ENCODE peak calls at places on chromosomes 2 and 18, in four cellular contexts. One of them, this sample, is unnamed.

GRCh38 chr18:21453512-21453862 is 147.0 kb downstream of the ESCO1 start:
- DNase-seq in pancreas: no peak
- DNase-seq in transverse colon: no peak
- DNase-seq in Peyer's patch: no peak
- DNase-seq in this sample: no peak

GRCh38 chr2:30408961-30409387 is 38.1 kb upstream of the LCLAT1 start:
- DNase-seq in transverse colon: no peak
- DNase-seq in Peyer's patch: no peak
- DNase-seq in pancreas: no peak
- DNase-seq in this sample: no peak

GRCh38 chr2:230658877-230659652 is 53.6 kb upstream of the CAB39 start:
- DNase-seq in transverse colon: no peak
- DNase-seq in Peyer's patch: no peak
- DNase-seq in pancreas: no peak
- DNase-seq in this sample: no peak

GRCh38 chr18:48320639-48320945 is 88.6 kb downstream of the ZBTB7C start:
- DNase-seq in transverse colon: no peak
- DNase-seq in Peyer's patch: no peak
- DNase-seq in pancreas: no peak
- DNase-seq in this sample: no peak

GRCh38 chr2:28506112-28506511 is 10.3 kb downstream of the PLB1 start:
- DNase-seq in pancreas: no peak
- DNase-seq in Peyer's patch: peak; percentile 5
- DNase-seq in transverse colon: no peak
- DNase-seq in this sample: no peak

GRCh38 chr2:222714361-222715256 is 43.2 kb downstream of the MOGAT1 start:
- DNase-seq in transverse colon: no peak
- DNase-seq in pancreas: no peak
- DNase-seq in Peyer's patch: no peak
- DNase-seq in this sample: no peak

GRCh38 chr2:1234731-1235308 is 178.4 kb upstream of the TPO start:
- DNase-seq in Peyer's patch: no peak
- DNase-seq in pancreas: no peak
- DNase-seq in transverse colon: no peak
- DNase-seq in this sample: no peak

GRCh38 chr18:35982404-35983114 is 10.1 kb downstream of the RMP24 start:
- DNase-seq in Peyer's patch: no peak
- DNase-seq in pancreas: no peak
- DNase-seq in transverse colon: no peak
- DNase-seq in this sample: no peak

GRCh38 chr18:22674300-22674699 is 256.6 kb upstream of the CTAGE1 start:
- DNase-seq in transverse colon: no peak
- DNase-seq in pancreas: no peak
- DNase-seq in Peyer's patch: no peak
- DNase-seq in this sample: no peak

GRCh38 chr18:56030060-56030459 is 442.1 kb upstream of the TCF4 start:
- DNase-seq in transverse colon: no peak
- DNase-seq in Peyer's patch: no peak
- DNase-seq in pancreas: no peak
- DNase-seq in this sample: no peak
- H3K9me3 ChIP-seq in transverse colon: no peaks in the 10 kb centered on the region
- H3K9me3 ChIP-seq in Peyer's patch: no peaks in the 10 kb centered on the region
- H3K9me3 ChIP-seq in pancreas: no peaks in the 10 kb centered on the region
- H3K9me3 ChIP-seq in this sample: no peaks in the 10 kb centered on the region

DNA sequence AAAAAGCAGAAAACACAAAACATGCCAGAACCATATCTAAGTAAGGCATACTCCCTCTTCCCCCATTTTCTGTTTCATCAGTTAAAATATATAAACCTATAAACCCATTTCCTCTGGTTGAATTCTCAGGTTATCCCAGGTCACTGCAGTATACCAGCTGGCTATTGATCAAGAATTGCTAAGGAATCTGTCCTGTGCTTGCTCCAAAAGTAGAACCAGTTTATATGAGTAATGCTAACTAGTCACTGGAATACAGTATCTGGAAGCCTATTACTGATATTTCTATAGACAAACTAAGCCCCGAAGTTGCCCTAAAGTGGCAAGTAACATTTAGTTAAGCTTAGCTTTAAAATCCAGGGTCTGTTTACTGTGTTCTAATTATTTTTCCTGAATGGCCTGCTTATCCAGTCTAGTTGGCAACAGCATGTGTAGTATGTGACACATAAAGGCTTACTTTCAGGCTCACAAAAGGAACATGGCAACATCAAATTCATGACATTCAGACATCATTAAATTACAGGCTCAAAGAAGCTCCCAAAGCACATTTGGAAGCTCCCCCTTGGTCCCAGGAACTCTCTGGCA is 102.9 kb upstream of the ARL5A start:
- DNase-seq in Peyer's patch: no peak
- DNase-seq in transverse colon: no peak
- DNase-seq in pancreas: no peak
- DNase-seq in this sample: no peak
- H3K9me3 ChIP-seq in Peyer's patch: no peaks in the 10 kb centered on the region
- H3K9me3 ChIP-seq in transverse colon: no peaks in the 10 kb centered on the region
- H3K9me3 ChIP-seq in pancreas: no peaks in the 10 kb centered on the region
- H3K9me3 ChIP-seq in this sample: no peaks in the 10 kb centered on the region

GRCh38 chr18:71327443-71328120 is 1038.7 kb downstream of the SOCS6 start:
- DNase-seq in pancreas: no peak
- DNase-seq in Peyer's patch: no peak
- DNase-seq in transverse colon: no peak
- DNase-seq in this sample: no peak
- H3K9me3 ChIP-seq in pancreas: no peaks in the 10 kb centered on the region
- H3K9me3 ChIP-seq in Peyer's patch: no peaks in the 10 kb centered on the region
- H3K9me3 ChIP-seq in transverse colon: no peaks in the 10 kb centered on the region
- H3K9me3 ChIP-seq in this sample: no peaks in the 10 kb centered on the region

GRCh38 chr18:72601481-72601880 is 57.3 kb upstream of the CBLN2 start:
- DNase-seq in Peyer's patch: no peak
- DNase-seq in pancreas: no peak
- DNase-seq in transverse colon: no peak
- DNase-seq in this sample: no peak
- H3K9me3 ChIP-seq in Peyer's patch: no peaks in the 10 kb centered on the region
- H3K9me3 ChIP-seq in pancreas: no peaks in the 10 kb centered on the region
- H3K9me3 ChIP-seq in transverse colon: no peaks in the 10 kb centered on the region
- H3K9me3 ChIP-seq in this sample: no peaks in the 10 kb centered on the region

DNA sequence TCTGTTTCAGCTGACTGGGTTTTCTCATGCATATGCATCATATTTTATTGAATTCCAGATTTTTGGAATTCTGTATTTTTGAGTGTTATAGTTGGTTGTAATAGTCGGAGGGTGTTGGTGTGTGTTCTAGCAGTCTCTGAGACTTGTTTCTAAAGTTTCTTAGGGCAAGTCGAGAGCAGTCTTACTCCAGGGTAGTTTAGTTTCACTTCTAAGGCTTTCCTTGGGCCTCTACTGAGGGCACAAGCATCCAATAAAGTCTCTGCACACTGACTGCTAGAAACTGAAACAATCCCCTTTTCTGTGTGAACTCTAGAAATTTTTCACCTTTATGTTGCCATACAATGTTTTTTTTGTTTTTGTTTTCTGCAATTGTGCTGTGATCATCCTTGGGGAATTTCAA is 663.7 kb upstream of the LRATD1 start:
- DNase-seq in pancreas: no peak
- DNase-seq in Peyer's patch: no peak
- DNase-seq in transverse colon: no peak
- DNase-seq in this sample: no peak
- H3K9me3 ChIP-seq in pancreas: no peaks in the 10 kb centered on the region
- H3K9me3 ChIP-seq in Peyer's patch: no peaks in the 10 kb centered on the region
- H3K9me3 ChIP-seq in transverse colon: no peaks in the 10 kb centered on the region
- H3K9me3 ChIP-seq in this sample: no peaks in the 10 kb centered on the region

This sample was measured in T-helper 17 cell.